ENCODE peak calls at places on chromosomes 16 and 17, in four cellular contexts. F is gastrocnemius medialis, P is testis, J is brain microvascular endothelial cell. Y is an unnamed sample.

GRCh38 chr17:17701112-17701511 is 19.9 kb downstream of the RAI1 start:
- DNase-seq in F (no peak), P (no peak), J (no peak), Y (no peak)

GRCh38 chr17:3556239-3556904 is 1.2 kb downstream of the TRPV3 start:
- DNase-seq in J (no peak), F (no peak), P (no peak), Y (no peak)

GRCh38 chr17:18280766-18281165 is 20.3 kb downstream of the MIEF2 start:
- DNase-seq in J (no peak), F (no peak), P (no peak), Y (no peak)

GRCh38 chr16:53142823-53143568 is 88.2 kb downstream of the CHD9 start:
- DNase-seq in P (no peak), J (no peak), F (no peak), Y (peak)

GRCh38 chr17:42104264-42104663 is 6.0 kb upstream of the ZNF385C start:
- DNase-seq in F (no peak), P (no peak), J (no peak), Y (no peak)

GRCh38 chr17:37643829-37644228 is 583 bp upstream of the DDX52 start:
- DNase-seq in J (no peak), F (no peak), P (no peak), Y (no peak)

GRCh38 chr16:81987121-81987520 is 24.1 kb downstream of the SDR42E1 start:
- DNase-seq in J (no peak), P (no peak), F (no peak), Y (no peak)

GRCh38 chr16:3431779-3432219 is 11.5 kb downstream of the ZNF597 start:
- DNase-seq in J (peak), F (no peak), P (peak), Y (peak)

GRCh38 chr16:81263470-81264200 is 25.1 kb downstream of the BCO1 start:
- DNase-seq in J (no peak), P (peak), F (no peak), Y (peak)

GRCh38 chr17:81870155-81870977 is 771 bp downstream of the ARHGDIA start:
- DNase-seq in J (peak), P (peak), F (no peak), Y (peak)

GRCh38 chr16:4004206-4004605 is 112.0 kb downstream of the ADCY9 start:
- DNase-seq in F (no peak), P (no peak), J (no peak), Y (no peak)

GRCh38 chr17:16255481-16255901 is 38.5 kb downstream of the PIGL start:
- DNase-seq in J (no peak), P (peak), F (no peak), Y (peak)

GRCh38 chr17:82014971-82015310 is 7.7 kb downstream of the CENPX start:
- DNase-seq in P (no peak), J (no peak), F (no peak), Y (no peak)

GRCh38 chr17:79249945-79250521 is 175.4 kb downstream of the ENGASE start:
- DNase-seq in P (no peak), J (no peak), F (no peak), Y (no peak)

GRCh38 chr17:81340606-81341346 is 45.7 kb upstream of the SLC38A10 start:
- DNase-seq in P (no peak), J (no peak), F (peak), Y (no peak)

GRCh38 chr17:65750678-65751077 is 189.2 kb upstream of the AXIN2 start:
- DNase-seq in P (peak), J (peak), F (peak), Y (peak)

GRCh38 chr17:6455321-6455705 is 11.1 kb downstream of the PIMREG start:
- DNase-seq in P (no peak), J (no peak), F (no peak), Y (peak)

GRCh38 chr17:56966277-56966676 is 5.4 kb upstream of the COIL start:
- DNase-seq in J (no peak), P (no peak), F (no peak), Y (no peak)

DNA sequence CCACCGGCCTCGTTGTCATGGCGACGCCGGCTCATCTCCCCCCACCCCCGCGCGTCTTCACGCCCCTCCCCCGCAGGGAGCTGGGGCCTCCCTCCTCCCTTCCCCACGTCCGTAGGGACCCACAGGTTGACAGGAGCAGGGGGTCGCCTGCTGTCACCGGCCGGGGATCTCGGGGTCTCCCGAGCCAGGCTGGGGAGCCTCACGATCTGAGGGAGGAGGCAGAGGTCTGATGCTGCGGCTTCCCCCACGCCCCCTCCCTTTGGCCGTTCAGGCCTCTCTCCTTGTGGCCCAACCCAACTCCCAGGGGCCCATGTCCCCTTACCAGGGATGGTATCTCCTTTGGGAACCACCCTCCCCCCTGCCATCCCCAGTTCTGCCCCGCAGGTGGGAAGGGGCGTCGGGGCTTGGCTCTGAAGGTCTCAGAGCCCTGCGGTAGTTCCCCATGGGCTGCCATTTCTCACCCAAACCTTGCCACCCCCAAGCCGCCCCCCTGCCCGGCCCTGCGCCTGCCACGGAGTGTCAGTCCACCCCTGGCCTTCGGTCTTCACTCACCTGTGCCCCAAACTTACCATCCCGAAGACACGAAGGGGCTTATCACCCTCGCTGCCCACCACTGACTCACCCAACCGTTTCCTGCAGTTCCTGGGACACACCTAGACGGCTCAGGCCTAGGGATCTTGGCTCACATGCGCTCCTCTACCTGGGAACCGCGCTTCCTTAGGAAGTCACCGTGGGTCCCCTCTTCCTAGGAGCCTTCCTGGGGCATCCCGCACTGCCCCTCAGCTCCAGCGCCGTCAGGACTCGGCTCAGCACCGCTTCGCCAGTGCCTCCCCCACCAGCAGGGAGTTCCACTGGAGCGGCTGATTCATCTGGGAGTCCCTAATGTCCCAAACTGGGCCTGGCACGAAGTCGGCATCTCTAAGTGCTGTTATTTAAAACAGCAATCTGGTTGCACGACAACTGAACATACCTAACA is 966 bp upstream of the DOC2A start:
- DNase-seq in J (no peak), P (no peak), F (no peak), Y (no peak)
- H3K4me3 ChIP-seq in J (no peak), P (no peak), F (peak), Y (peak)

GRCh38 chr16:27700596-27700995 is 150.7 kb downstream of the KATNIP start:
- DNase-seq in J (no peak), P (no peak), F (no peak), Y (no peak)
- TF ChIP-seq CTCF in J (no peak), P (no peak), F (no peak), Y (no peak)

GRCh38 chr16:19269098-19269497 is 16.4 kb upstream of the CLEC19A start:
- DNase-seq in J (no peak), P (no peak), F (no peak), Y (no peak)
- H3K4me3 ChIP-seq in J (no peak), P (no peak), F (no peak), Y (no peak)

DNA sequence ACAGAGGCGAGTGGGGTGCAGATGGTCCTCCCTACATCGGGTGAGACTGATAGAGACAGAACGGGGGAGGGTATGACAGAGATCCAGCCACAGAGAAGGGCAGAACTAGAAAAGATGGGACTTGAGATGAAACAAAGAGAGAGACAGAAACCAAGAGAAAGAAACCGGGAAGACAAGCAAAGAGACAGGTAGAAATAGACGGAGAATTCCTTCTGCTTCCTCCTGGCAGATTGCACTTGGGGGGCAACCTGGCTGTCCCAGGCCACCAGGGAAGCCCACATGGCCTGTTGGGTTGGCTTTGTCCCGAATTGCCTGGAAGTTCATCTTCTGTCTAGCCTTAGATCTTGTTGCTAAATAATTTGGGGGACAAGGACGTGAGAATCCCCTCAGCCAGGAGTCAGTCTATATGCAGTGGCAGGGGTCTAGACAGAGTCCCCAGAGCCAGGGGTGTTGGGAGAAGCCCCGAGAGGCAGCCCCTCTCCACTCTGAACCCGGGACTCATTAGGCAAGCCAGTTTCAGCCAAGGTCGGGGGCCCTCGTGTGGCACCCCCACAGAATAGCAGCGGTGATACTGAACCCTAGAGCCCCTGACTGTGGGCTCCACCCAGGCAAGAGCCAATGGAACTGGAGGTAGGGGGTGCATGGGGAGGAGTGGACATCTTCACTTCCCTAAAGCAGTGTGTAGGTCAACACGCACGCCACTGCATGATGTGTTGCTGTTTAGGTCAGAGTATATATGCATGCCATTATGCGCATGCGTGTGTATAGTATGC is 626 bp upstream of the TSPOAP1 start:
- DNase-seq in F (no peak), P (no peak), J (no peak), Y (no peak)
- TF ChIP-seq CTCF in F (no peak), P (no peak), J (peak), Y (peak)

DNA sequence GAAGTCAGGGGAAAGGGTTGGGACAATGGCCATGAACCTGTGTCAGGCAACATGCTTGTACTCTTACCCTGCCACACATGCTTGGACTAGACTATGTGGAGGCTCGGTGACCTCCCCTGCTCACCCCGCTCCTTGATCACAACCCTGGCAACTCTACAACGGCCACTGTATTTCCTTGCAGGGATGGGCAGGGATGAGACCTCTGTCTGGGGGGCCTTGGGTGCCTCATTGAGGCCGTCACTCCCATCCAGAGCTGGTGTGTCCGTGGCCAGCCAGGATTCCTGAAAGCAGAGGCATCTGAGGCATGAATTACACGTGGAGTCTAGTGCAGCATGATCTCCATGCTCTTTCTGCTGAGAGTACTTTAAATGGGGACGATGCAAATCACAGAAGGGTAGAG is 948 bp downstream of the PLA2G15 start:
- DNase-seq in P (no peak), F (no peak), J (no peak), Y (no peak)
- H3K4me3 ChIP-seq in P (peak), F (peak), J (peak), Y (peak)

DNA sequence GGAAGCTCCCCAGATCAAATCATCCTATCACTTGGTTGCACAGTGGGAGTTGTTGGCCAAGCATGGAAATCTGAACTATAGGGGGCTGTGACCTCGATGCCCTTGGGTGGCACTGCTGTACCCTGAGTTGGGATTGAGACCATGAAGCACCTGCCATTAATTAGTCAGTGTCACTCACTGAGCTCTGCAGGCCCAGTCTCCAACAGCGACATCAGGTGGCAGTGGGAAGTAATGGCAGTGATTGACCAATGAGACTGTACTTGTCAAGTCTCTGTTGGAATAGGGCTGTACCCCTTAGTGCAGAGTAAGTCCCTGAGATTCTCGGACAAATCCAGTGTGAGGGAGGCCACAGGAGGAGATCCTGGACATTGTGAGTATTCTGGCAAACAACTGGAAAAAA is 118.0 kb upstream of the RPL38 start:
- DNase-seq in P (no peak), J (no peak), F (no peak), Y (no peak)
- TF ChIP-seq CTCF in P (no peak), J (peak), F (no peak), Y (no peak)

DNA sequence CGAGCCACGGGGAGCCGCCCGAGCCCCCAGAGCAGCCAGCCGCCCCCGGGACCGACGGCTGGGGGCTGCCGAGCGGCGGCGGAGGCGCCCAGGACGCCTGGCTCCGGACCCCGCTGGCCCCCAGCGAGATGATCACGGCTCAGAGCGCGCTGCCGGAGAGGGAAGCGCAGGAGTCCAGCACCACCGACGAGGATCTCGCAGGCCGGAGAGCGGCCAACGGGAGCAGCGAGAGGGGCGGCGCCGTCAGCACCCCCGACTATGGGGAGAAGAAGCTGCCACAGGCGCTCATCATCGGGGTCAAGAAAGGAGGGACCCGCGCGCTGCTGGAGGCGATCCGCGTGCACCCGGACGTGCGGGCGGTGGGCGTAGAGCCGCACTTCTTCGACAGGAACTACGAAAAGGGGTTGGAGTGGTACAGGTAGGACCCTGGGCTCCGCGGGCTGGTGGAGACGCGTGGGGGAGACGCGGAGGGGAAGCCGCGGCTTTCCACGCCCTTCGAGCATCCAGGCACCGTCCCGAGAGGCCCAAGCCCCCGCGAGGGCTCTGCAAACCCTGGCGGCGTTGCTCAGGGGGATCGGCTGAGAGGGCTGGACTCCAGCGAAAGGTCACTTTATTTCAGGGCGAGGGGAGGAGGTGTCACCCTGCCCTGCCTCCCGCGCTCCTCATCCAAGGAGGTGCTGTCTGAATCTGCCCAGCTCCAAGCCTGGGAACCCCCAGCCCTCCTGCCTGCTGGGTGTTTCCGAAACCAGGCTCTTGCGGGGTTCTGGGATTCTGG is 1.2 kb downstream of the HS3ST4 start:
- DNase-seq in J (no peak), F (no peak), P (no peak), Y (no peak)
- H3K4me3 ChIP-seq in J (no peak), F (no peak), P (peak), Y (no peak)

GRCh38 chr17:48048321-48049140 is at the start of gene NFE2L1:
- DNase-seq in P (peak), F (peak), J (peak), Y (peak)

GRCh38 chr17:48046296-48046695 is 1.9 kb upstream of the NFE2L1 start:
- DNase-seq in J (no peak), P (no peak), F (no peak), Y (no peak)

GRCh38 chr17:48045270-48046001 is 2.7 kb upstream of the NFE2L1 start:
- DNase-seq in F (peak), P (no peak), J (no peak), Y (peak)

GRCh38 chr17:48047113-48047740 is 932 bp upstream of the NFE2L1 start:
- DNase-seq in J (no peak), P (no peak), F (no peak), Y (no peak)

DNA sequence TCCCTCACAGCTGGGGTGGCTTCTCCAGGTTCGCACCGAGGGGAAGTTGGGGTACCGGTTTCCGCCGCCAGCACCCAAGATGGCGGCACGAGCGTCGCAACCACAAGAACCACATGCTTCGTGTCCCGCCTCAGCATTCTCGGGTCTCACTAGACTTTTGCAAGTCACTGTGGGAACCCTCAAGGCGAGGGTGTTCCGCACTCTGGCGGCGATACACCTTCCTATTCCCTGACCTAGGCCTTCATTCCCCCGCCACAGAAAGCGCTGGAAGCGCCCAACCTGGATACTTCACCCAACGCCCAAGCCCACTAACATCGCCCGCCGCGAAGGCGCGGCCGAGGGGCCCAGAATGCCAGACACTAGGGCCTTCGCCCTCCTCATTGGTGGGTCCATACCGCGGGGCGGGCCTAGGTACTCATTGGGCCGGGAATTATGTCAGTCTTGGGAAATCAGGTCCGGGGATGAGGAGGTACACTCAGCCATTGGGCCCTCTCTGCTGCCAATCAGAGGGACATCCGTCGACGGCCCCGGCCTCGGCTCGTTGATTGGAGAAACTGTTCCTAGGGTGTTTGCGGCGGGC is 328 bp upstream of the NFE2L1 start:
- DNase-seq in P (peak), F (peak), J (peak), Y (peak)
- TF ChIP-seq CTCF in P (no peak), F (no peak), J (no peak), Y (no peak)

GRCh38 chr17:77280304-77280910 is 139.6 kb downstream of the SEC14L1 start:
- DNase-seq in P (no peak), F (no peak), J (no peak), Y (peak)
- H3K4me3 ChIP-seq in P (peak), F (peak), J (peak), Y (peak)

Y was measured in fibroblast of villous mesenchyme.